ENCODE peak calls at places on chromosomes 16 and 17, in four cellular contexts. G, N, O and U are unnamed samples.

GRCh38 chr17:8109669-8110455 is 8.5 kb downstream of the ALOXE3 start:
- DNase-seq in G (peak; percentile 90), N (peak; percentile 80), O (peak; percentile 72), U (peak; percentile 93)

GRCh38 chr17:29294580-29294900 is 592 bp upstream of the NUFIP2 start:
- DNase-seq in G (no peak), N (no peak), O (no peak), U (no peak)

GRCh38 chr16:24491721-24492120 is 47.6 kb upstream of the RBBP6 start:
- DNase-seq in G (no peak), N (no peak), O (no peak), U (no peak)

GRCh38 chr17:142102-142661 is 4.8 kb downstream of the SCGB1C2 start:
- DNase-seq in G (no peak), N (no peak), O (no peak), U (peak; percentile 56)

GRCh38 chr16:27431773-27432599 is 30.0 kb downstream of the IL21R start:
- DNase-seq in G (no peak), N (no peak), O (no peak), U (no peak)

GRCh38 chr16:51937771-51938170 is 609.2 kb downstream of the TOX3 start:
- DNase-seq in G (no peak), N (no peak), O (no peak), U (no peak)

GRCh38 chr16:28110479-28110878 is 47.0 kb upstream of the GSG1L start:
- DNase-seq in G (no peak), N (no peak), O (no peak), U (no peak)

GRCh38 chr17:49928826-49929475 is 40.0 kb upstream of the DLX4 start:
- DNase-seq in G (no peak), N (no peak), O (no peak), U (no peak)

GRCh38 chr17:36525888-36526287 is 8.8 kb downstream of the MYO19 start:
- DNase-seq in G (no peak), N (no peak), O (no peak), U (no peak)

GRCh38 chr17:61451538-61452300 is 503 bp upstream of the TBX4 start:
- DNase-seq in G (peak; percentile 60), N (no peak), O (no peak), U (peak; percentile 67)

GRCh38 chr17:16909887-16910286 is 62.0 kb downstream of the TNFRSF13B start:
- DNase-seq in G (no peak), N (no peak), O (no peak), U (no peak)

GRCh38 chr16:18932243-18932997 is 6.2 kb upstream of the SMG1 start:
- DNase-seq in G (no peak), N (no peak), O (no peak), U (no peak)

GRCh38 chr17:27381007-27381501 is 75.2 kb upstream of the KSR1 start:
- DNase-seq in G (peak; percentile 92), N (peak; percentile 87), O (peak; percentile 55), U (peak; percentile 94)

GRCh38 chr17:79811036-79811887 is 14.4 kb upstream of the CBX8 start:
- DNase-seq in G (no peak), N (no peak), O (no peak), U (no peak)

GRCh38 chr16:84461029-84461415 is 43.4 kb downstream of the MEAK7 start:
- DNase-seq in G (no peak), N (no peak), O (no peak), U (no peak)

GRCh38 chr17:82912571-82913089 is 72.8 kb upstream of the ZNF750 start:
- DNase-seq in G (no peak), N (no peak), O (no peak), U (no peak)

GRCh38 chr17:60102632-60103047 is 23.9 kb upstream of the HEATR6 start:
- DNase-seq in G (no peak), N (peak; percentile 31), O (no peak), U (no peak)

GRCh38 chr16:4264546-4264945 is 8.3 kb downstream of the TFAP4 start:
- DNase-seq in G (no peak), N (no peak), O (no peak), U (no peak)

GRCh38 chr17:33522623-33523022 is 229.5 kb upstream of the ASIC2 start:
- DNase-seq in G (peak; percentile 62), N (peak; percentile 23), O (no peak), U (peak; percentile 62)

GRCh38 chr17:65181237-65182061 is 44.3 kb downstream of the RGS9 start:
- DNase-seq in G (no peak), N (no peak), O (no peak), U (no peak)

GRCh38 chr17:63774141-63774981 is at the start of gene DDX42:
- DNase-seq in G (peak; percentile 91), N (no peak), O (peak; percentile 80), U (peak; percentile 90)

GRCh38 chr16:27455700-27456099 is 53.7 kb downstream of the IL21R start:
- DNase-seq in G (no peak), N (no peak), O (no peak), U (no peak)

GRCh38 chr16:56013962-56014552 is 138.9 kb upstream of the CES5A start:
- DNase-seq in G (peak; percentile 85), N (peak; percentile 66), O (no peak), U (peak; percentile 83)

GRCh38 chr17:5184284-5184683 is 7.4 kb downstream of the ZNF594 start:
- DNase-seq in G (no peak), N (no peak), O (no peak), U (no peak)

GRCh38 chr17:43388198-43389021 is 10.4 kb upstream of the ARL4D start:
- DNase-seq in G (peak; percentile 91), N (peak; percentile 98), O (peak; percentile 80), U (peak; percentile 84)

GRCh38 chr17:1764274-1764673 is 2.4 kb downstream of the SERPINF1 start:
- DNase-seq in G (no peak), N (peak; percentile 50), O (peak; percentile 8), U (no peak)

GRCh38 chr17:40331743-40332641 is 23.0 kb downstream of the RARA start:
- DNase-seq in G (no peak), N (peak; percentile 30), O (no peak), U (peak; percentile 56)

GRCh38 chr17:56047321-56047720 is 106.0 kb upstream of the ANKFN1 start:
- DNase-seq in G (no peak), N (no peak), O (no peak), U (no peak)

GRCh38 chr16:30000768-30001631 is 5.0 kb downstream of the INO80E start:
- DNase-seq in G (peak; percentile 77), N (no peak), O (no peak), U (no peak)

GRCh38 chr16:78489072-78489471 is 389.6 kb downstream of the WWOX start:
- DNase-seq in G (no peak), N (no peak), O (no peak), U (no peak)

GRCh38 chr17:58331815-58332719 is 3.5 kb upstream of the TSPOAP1 start:
- DNase-seq in G (peak; percentile 8), N (no peak), O (peak; percentile 78), U (no peak)

GRCh38 chr16:15418206-15418605 is 16.2 kb upstream of the BMERB1 start:
- DNase-seq in G (no peak), N (no peak), O (no peak), U (no peak)

GRCh38 chr16:54986404-54986803 is 55.7 kb downstream of the IRX5 start:
- DNase-seq in G (no peak), N (no peak), O (no peak), U (no peak)